ENCODE peak calls at places on chromosomes 3 and 15, in nine cellular contexts. I is GM23338, T is OCI-LY7, D is GM23248, X is SK-N-SH, E is MM.1S, P is PC-3, W is hepatocyte, B is neural progenitor cell. Q is an unnamed sample.

GRCh38 chr3:4746241-4746958 is 232.8 kb upstream of the BHLHE40 start:
- DNase-seq in B (no peak), P (no peak), W (no peak), T (no peak), E (no peak), I (no peak), D (peak), X (no peak), Q (no peak)

GRCh38 chr3:113214917-113215595 is 3.7 kb downstream of the BOC start:
- DNase-seq in I (no peak), T (no peak), W (no peak), E (no peak), D (peak), X (no peak), B (no peak), P (no peak), Q (no peak)

GRCh38 chr3:17765819-17766472 is 23.5 kb upstream of the TBC1D5 start:
- DNase-seq in W (no peak), P (no peak), T (peak), I (no peak), D (no peak), B (no peak), X (no peak), E (no peak), Q (no peak)

GRCh38 chr3:132232231-132232792 is 84.9 kb upstream of the ACP3 start:
- DNase-seq in W (no peak), E (no peak), T (no peak), D (peak), B (no peak), P (no peak), X (no peak), I (no peak), Q (no peak)

GRCh38 chr15:70701891-70702568 is 61.3 kb downstream of the UACA start:
- DNase-seq in X (no peak), P (peak), E (no peak), I (no peak), T (no peak), B (no peak), W (peak), D (peak), Q (no peak)

GRCh38 chr15:39641187-39641889 is 60.5 kb downstream of the THBS1 start:
- DNase-seq in P (peak), X (no peak), B (no peak), W (no peak), T (no peak), I (peak), E (no peak), D (no peak), Q (no peak)

GRCh38 chr15:56582785-56583184 is 117.8 kb upstream of the MNS1 start:
- DNase-seq in T (no peak), I (no peak), B (no peak), P (no peak), D (no peak), E (no peak), X (no peak), W (no peak), Q (no peak)

GRCh38 chr3:23201154-23201838 is 1.8 kb upstream of the UBE2E2 start:
- DNase-seq in B (no peak), I (no peak), P (no peak), T (no peak), E (no peak), W (no peak), X (no peak), D (no peak), Q (no peak)

GRCh38 chr3:139302084-139302800 is 41.6 kb upstream of the MRPS22 start:
- DNase-seq in D (peak), B (no peak), X (peak), T (no peak), P (peak), E (peak), I (no peak), W (peak), Q (peak)

GRCh38 chr15:64731012-64731806 is 44.2 kb downstream of the RBPMS2 start:
- DNase-seq in P (peak), W (peak), I (peak), T (peak), B (peak), E (peak), D (peak), X (peak), Q (peak)
- TF ChIP-seq EZH2phosphoT487 in P (no peak), W (no peak), I (no peak), T (no peak), B (no peak), E (no peak), D (no peak), X (no peak), Q (no peak)

GRCh38 chr3:170485696-170486095 is 67.0 kb downstream of the CLDN11 start:
- DNase-seq in E (no peak), T (no peak), B (no peak), X (no peak), D (no peak), I (no peak), P (no peak), W (no peak), Q (no peak)
- TF ChIP-seq EZH2phosphoT487 in E (no peak), T (no peak), B (no peak), X (no peak), D (no peak), I (no peak), P (no peak), W (no peak), Q (no peak)

GRCh38 chr3:120432105-120432860 is 18.5 kb downstream of the FSTL1 start:
- DNase-seq in D (peak), T (no peak), E (no peak), X (no peak), I (peak), W (peak), P (no peak), B (peak), Q (no peak)
- TF ChIP-seq EZH2phosphoT487 in D (no peak), T (no peak), E (no peak), X (no peak), I (no peak), W (no peak), P (no peak), B (no peak), Q (no peak)

DNA sequence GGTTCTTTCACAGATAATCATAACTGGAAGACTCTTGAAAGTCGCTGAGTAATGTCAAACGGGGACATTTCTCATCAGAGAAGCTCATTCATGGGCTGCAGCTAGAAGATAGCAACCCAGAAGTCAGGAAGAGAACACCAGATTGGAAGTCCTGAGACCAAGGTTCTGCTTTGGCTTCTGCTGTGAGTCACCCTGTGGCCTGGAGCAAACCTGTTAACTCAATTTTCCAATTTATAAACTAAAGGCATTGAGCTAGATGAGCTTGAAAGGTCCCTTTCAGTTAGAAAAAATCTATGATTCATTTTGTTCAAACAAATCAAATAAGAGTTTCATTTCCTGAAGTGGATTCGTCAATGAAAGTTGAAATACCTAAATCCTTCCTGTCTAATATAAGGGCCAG is 402.2 kb downstream of the EPHB1 start:
- DNase-seq in W (no peak), I (no peak), X (no peak), B (no peak), T (no peak), D (no peak), P (peak), E (no peak), Q (no peak)
- TF ChIP-seq EZH2phosphoT487 in W (no peak), I (no peak), X (no peak), B (no peak), T (no peak), D (no peak), P (no peak), E (no peak), Q (no peak)

GRCh38 chr3:97742036-97742435 is 22.5 kb upstream of the ARL6 start:
- DNase-seq in I (no peak), W (no peak), X (no peak), B (no peak), T (no peak), E (no peak), D (no peak), P (no peak), Q (no peak)
- TF ChIP-seq EZH2phosphoT487 in I (no peak), W (no peak), X (no peak), B (no peak), T (no peak), E (no peak), D (no peak), P (no peak), Q (no peak)

GRCh38 chr3:187291001-187291511 is 481 bp downstream of the MASP1 start:
- DNase-seq in B (peak), D (peak), X (no peak), I (peak), W (peak), T (no peak), P (no peak), E (no peak), Q (no peak)
- TF ChIP-seq EZH2phosphoT487 in B (no peak), D (no peak), X (no peak), I (no peak), W (no peak), T (no peak), P (no peak), E (no peak), Q (no peak)

GRCh38 chr3:16448691-16449090 is 64.8 kb downstream of the RFTN1 start:
- DNase-seq in E (no peak), B (no peak), P (peak), W (peak), X (no peak), T (peak), D (peak), I (peak), Q (peak)
- TF ChIP-seq EZH2phosphoT487 in E (no peak), B (no peak), P (no peak), W (no peak), X (no peak), T (no peak), D (peak), I (no peak), Q (no peak)

DNA sequence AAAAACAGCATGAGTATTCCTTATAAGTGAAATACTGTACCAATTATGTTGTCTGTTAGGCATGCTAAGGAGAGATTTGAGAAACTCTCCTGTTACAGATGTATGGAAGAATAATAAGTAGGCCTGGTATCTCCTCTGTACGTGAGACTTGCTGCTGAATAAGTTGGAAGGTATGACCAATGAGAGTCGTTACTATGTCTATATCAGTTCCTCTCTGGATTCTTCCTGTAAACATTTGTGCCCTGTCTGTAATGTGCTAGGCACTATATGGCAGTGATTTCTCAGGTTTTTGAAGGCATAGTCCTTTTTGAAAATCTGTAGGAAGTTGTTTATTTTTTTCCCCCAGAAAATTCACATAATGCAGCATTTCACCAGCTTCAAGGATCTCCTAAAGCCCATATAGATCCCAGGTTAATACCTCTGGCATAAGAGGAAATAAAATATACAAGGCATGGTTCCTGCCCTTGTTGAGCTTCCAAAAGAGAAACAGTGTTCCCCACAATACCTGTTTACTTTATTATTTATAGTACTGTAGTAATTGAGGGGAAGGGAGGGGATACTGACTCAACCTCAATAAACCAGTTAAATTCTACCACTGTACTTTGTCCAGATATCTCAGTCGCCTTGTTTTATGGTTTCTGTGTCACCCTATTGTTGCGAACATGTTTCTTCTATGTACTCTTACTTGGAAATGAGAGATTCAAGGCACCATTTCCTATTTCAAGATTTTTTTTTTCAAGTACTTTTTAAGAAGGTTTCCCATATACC is 28.6 kb downstream of the MAP2K5 start:
- DNase-seq in I (no peak), B (no peak), T (no peak), P (peak), E (no peak), D (no peak), X (no peak), W (peak), Q (no peak)
- TF ChIP-seq EZH2phosphoT487 in I (no peak), B (no peak), T (no peak), P (no peak), E (no peak), D (no peak), X (no peak), W (no peak), Q (no peak)

GRCh38 chr3:71673486-71673885 is 51.7 kb downstream of the EIF4E3 start:
- DNase-seq in I (no peak), X (no peak), P (no peak), E (no peak), B (no peak), T (no peak), D (peak), W (no peak), Q (no peak)
- TF ChIP-seq EZH2phosphoT487 in I (no peak), X (no peak), P (no peak), E (no peak), B (no peak), T (no peak), D (no peak), W (no peak), Q (no peak)

GRCh38 chr3:149011676-149012075 is 20.3 kb downstream of the GYG1 start:
- DNase-seq in W (no peak), D (no peak), E (no peak), B (no peak), P (no peak), X (no peak), T (no peak), I (no peak), Q (no peak)

GRCh38 chr3:149010966-149011365 is 19.6 kb downstream of the GYG1 start:
- DNase-seq in X (no peak), I (no peak), W (no peak), D (no peak), B (no peak), P (no peak), E (no peak), T (no peak), Q (no peak)

GRCh38 chr3:149007567-149008257 is 16.4 kb downstream of the GYG1 start:
- DNase-seq in T (no peak), P (no peak), X (no peak), B (no peak), D (no peak), I (no peak), E (no peak), W (no peak), Q (no peak)

GRCh38 chr3:149010504-149010951 is 19.2 kb downstream of the GYG1 start:
- DNase-seq in X (no peak), D (no peak), T (no peak), P (peak), W (peak), B (no peak), E (no peak), I (no peak), Q (no peak)

DNA sequence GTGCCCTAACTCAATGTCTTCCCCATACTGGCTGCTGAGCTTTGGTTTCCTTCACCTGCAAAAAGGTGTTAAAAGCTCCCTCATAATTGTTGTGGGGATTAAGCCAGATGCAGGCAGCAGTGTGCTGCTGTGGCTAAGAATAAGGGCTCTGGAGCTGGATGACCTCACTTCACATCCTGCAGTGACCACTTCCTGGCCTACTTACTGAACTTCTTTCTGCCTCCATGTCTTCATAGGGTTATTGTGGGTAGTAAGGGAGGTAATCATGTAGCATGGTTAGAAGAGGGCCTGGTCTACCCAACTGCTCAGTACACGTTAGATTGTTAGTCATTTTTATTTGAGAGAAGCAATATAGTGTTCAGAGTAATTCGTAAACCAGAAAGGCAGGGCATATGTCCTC is 18.4 kb downstream of the GYG1 start:
- DNase-seq in D (no peak), E (peak), T (no peak), W (no peak), I (no peak), B (no peak), X (no peak), P (no peak), Q (no peak)
- TF ChIP-seq EZH2phosphoT487 in D (no peak), E (no peak), T (no peak), W (no peak), I (no peak), B (no peak), X (no peak), P (no peak), Q (no peak)